ENCODE peak calls at places on chromosomes 3 and 15, in nine cellular contexts. F is HFF-Myc; U is astrocyte; S is endothelial cell; K is GM04504; X is COLO829; D is activated CD8-positive, alpha-beta T cell treated with anti-CD3 and anti-CD28 coated beads for 36 hours; Z is effector memory CD8-positive, alpha-beta T cell; J is GM03348. N is an unnamed sample.

GRCh38 chr15:22980189-22981136 is at the start of gene CYFIP1:
- DNase-seq in U (peak), F (no peak), Z (no peak), S (peak), D (peak), K (peak), X (peak), J (peak), N (peak)

GRCh38 chr3:62203152-62203551 is 170.2 kb downstream of the FEZF2 start:
- DNase-seq in J (no peak), D (no peak), X (no peak), K (no peak), F (no peak), S (no peak), U (no peak), Z (no peak), N (no peak)

GRCh38 chr15:57640935-57641682 is 49.4 kb downstream of the MYZAP start:
- DNase-seq in K (peak), X (peak), D (peak), F (peak), U (peak), S (peak), J (peak), Z (no peak), N (no peak)

GRCh38 chr3:100075731-100076543 is 38.4 kb downstream of the FILIP1L start:
- DNase-seq in D (no peak), Z (no peak), K (no peak), U (no peak), J (no peak), X (no peak), S (no peak), F (no peak), N (no peak)

GRCh38 chr15:62901916-62902554 is 140.5 kb upstream of the TPM1 start:
- DNase-seq in F (no peak), D (no peak), X (no peak), Z (no peak), K (no peak), U (no peak), J (no peak), S (no peak), N (no peak)

GRCh38 chr3:197505796-197506553 is 49.8 kb downstream of the BDH1 start:
- DNase-seq in Z (no peak), K (no peak), X (no peak), F (no peak), U (no peak), D (no peak), J (no peak), S (no peak), N (no peak)

GRCh38 chr3:56980798-56981390 is 79.6 kb upstream of the SPATA12 start:
- DNase-seq in K (peak), S (no peak), D (peak), Z (no peak), U (peak), X (peak), F (peak), J (peak), N (no peak)

GRCh38 chr3:153051427-153052095 is 110.5 kb upstream of the RAP2B start:
- DNase-seq in X (peak), D (no peak), S (no peak), K (no peak), J (peak), Z (no peak), U (peak), F (peak), N (no peak)

GRCh38 chr15:29518442-29518841 is 248.8 kb upstream of the NSMCE3 start:
- DNase-seq in J (no peak), K (no peak), S (no peak), X (no peak), Z (no peak), F (no peak), U (no peak), D (no peak), N (no peak)

N was measured in heart right ventricle.